ENCODE peak calls at places on chromosome 15, in eight cellular contexts. I, N, E, A, Y, U, F and L are unnamed samples.

GRCh38 chr15:60838206-60838605 is 359.3 kb upstream of the ICE2 start:
- DNase-seq in I (no peak), N (no peak), E (no peak), A (no peak), Y (no peak), U (no peak), F (no peak), L (no peak)

GRCh38 chr15:68517285-68517711 is 61.5 kb upstream of the CORO2B start:
- DNase-seq in I (peak), N (no peak), E (no peak), A (no peak), Y (no peak), U (no peak), F (peak), L (no peak)

GRCh38 chr15:35305906-35306305 is 220.8 kb upstream of the NANOGP8 start:
- DNase-seq in I (no peak), N (peak), E (no peak), A (no peak), Y (peak), U (no peak), F (peak), L (no peak)

GRCh38 chr15:101006931-101007687 is 88.0 kb downstream of the LRRK1 start:
- DNase-seq in I (peak), N (peak), E (peak), A (peak), Y (peak), U (peak), F (peak), L (peak)

GRCh38 chr15:64024172-64025050 is 21.9 kb downstream of the DAPK2 start:
- DNase-seq in I (no peak), N (no peak), E (no peak), A (no peak), Y (peak), U (no peak), F (no peak), L (no peak)

GRCh38 chr15:49380912-49381311 is 42.1 kb upstream of the FGF7 start:
- DNase-seq in I (no peak), N (no peak), E (no peak), A (no peak), Y (no peak), U (no peak), F (no peak), L (no peak)

GRCh38 chr15:89971592-89971997 is 29.5 kb upstream of the ZNF710 start:
- DNase-seq in I (peak), N (peak), E (peak), A (peak), Y (peak), U (peak), F (peak), L (peak)

GRCh38 chr15:67244966-67245478 is 9.4 kb downstream of the AAGAB start:
- DNase-seq in I (no peak), N (no peak), E (no peak), A (no peak), Y (peak), U (no peak), F (no peak), L (no peak)

GRCh38 chr15:50181983-50182232 is at the start of gene SLC27A2:
- DNase-seq in I (no peak), N (no peak), E (peak), A (peak), Y (peak), U (no peak), F (no peak), L (no peak)

GRCh38 chr15:51090753-51091152 is 4.0 kb downstream of the TNFAIP8L3 start:
- DNase-seq in I (no peak), N (no peak), E (no peak), A (no peak), Y (peak), U (no peak), F (no peak), L (no peak)

GRCh38 chr15:101090460-101090853 is 161.4 kb downstream of the CHSY1 start:
- DNase-seq in I (no peak), N (no peak), E (no peak), A (no peak), Y (no peak), U (no peak), F (no peak), L (no peak)

GRCh38 chr15:52227456-52227855 is 36.3 kb upstream of the GNB5 start:
- DNase-seq in I (peak), N (peak), E (no peak), A (no peak), Y (peak), U (peak), F (peak), L (peak)

DNA sequence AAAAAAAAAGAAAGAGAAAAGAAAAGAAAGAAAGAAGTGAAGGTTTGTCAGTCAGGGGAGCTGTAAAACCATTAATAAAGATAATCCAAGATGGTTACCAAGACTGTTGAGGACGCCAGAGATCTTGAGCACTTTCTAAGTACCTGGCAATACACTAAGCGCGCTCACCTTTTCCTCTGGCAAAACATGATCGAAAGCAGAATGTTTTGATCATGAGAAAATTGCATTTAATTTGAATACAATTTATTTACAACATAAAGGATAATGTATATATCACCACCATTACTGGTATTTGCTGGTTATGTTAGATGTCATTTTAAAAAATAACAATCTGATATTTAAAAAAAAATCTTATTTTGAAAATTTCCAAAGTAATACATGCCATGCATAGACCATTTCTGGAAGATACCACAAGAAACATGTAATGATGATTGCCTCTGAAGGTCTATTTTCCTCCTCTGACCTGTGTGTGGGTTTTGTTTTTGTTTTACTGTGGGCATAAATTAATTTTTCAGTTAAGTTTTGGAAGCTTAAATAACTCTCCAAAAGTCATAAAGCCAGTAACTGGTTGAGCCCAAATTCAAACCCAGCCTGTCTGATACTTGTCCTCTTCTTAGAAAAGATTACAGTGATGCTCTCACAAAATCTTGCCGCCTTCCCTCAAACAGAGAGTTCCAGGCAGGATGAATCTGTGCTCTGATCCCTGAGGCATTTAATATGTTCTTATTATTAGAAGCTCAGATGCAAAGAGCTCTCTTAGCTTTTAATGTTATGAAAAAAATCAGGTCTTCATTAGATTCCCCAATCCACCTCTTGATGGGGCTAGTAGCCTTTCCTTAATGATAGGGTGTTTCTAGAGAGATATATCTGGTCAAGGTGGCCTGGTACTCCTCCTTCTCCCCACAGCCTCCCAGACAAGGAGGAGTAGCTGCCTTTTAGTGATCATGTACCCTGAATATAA is 2.0 kb downstream of the B2M start:
- DNase-seq in I (no peak), N (no peak), E (no peak), A (no peak), Y (peak), U (peak), F (peak), L (no peak)
- TF ChIP-seq CTCF in I (no peak), N (no peak), E (peak), A (peak), Y (peak), U (peak), F (peak), L (no peak)

DNA sequence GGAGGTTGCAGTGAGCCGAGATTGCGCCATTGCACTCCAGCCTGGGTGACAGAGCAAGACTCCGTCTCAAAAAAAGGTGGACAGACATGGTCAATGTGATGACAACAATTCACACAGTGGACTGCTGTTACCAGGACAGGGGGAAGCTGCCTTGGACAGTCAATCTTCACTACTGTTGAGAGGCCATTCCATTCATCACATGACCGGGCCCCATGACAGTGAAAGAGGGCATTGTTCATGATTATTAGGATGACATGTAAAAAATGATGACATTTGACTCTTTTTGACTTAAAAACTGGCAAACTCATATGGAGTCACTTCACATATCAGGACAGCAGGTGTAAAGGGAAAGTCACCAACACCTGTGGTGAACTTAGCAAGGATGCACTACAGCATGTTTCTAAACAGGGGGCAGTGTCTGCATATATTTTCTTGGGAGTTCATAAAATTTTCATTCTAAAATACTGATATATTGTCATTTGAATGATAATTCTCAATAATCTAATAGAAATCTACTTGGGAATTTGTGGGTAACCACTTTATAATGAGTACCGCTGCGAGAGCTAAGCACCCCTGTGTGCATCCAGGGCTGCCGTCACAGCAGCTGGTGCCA is 34.2 kb upstream of the LDHAL6B start:
- DNase-seq in I (no peak), N (no peak), E (no peak), A (no peak), Y (no peak), U (no peak), F (no peak), L (no peak)
- TF ChIP-seq CTCF in I (no peak), N (no peak), E (no peak), A (no peak), Y (peak), U (no peak), F (peak), L (no peak)

GRCh38 chr15:57537951-57538506 is 53.7 kb upstream of the MYZAP start:
- DNase-seq in I (no peak), N (no peak), E (no peak), A (no peak), Y (no peak), U (no peak), F (no peak), L (no peak)

GRCh38 chr15:57538822-57539221 is 52.9 kb upstream of the MYZAP start:
- DNase-seq in I (no peak), N (no peak), E (no peak), A (no peak), Y (no peak), U (no peak), F (no peak), L (no peak)

GRCh38 chr15:57540736-57541135 is 51.0 kb upstream of the MYZAP start:
- DNase-seq in I (no peak), N (no peak), E (no peak), A (no peak), Y (no peak), U (no peak), F (no peak), L (peak)

GRCh38 chr15:57534279-57534678 is 57.4 kb upstream of the MYZAP start:
- DNase-seq in I (no peak), N (no peak), E (no peak), A (no peak), Y (peak), U (no peak), F (no peak), L (no peak)

GRCh38 chr15:57537072-57537471 is 54.6 kb upstream of the MYZAP start:
- DNase-seq in I (no peak), N (peak), E (no peak), A (no peak), Y (peak), U (no peak), F (peak), L (no peak)
- TF ChIP-seq CTCF in I (no peak), N (no peak), E (no peak), A (no peak), Y (no peak), U (no peak), F (peak), L (no peak)

GRCh38 chr15:99385865-99386264 is 134.6 kb downstream of the LRRC28 start:
- DNase-seq in I (peak), N (peak), E (no peak), A (no peak), Y (peak), U (no peak), F (no peak), L (no peak)
- TF ChIP-seq CTCF in I (no peak), N (no peak), E (no peak), A (no peak), Y (no peak), U (no peak), F (no peak), L (no peak)

GRCh38 chr15:39125904-39126303 is 455.0 kb upstream of the THBS1 start:
- DNase-seq in I (no peak), N (no peak), E (no peak), A (no peak), Y (peak), U (no peak), F (peak), L (peak)
- TF ChIP-seq CTCF in I (peak), N (peak), E (peak), A (peak), Y (peak), U (peak), F (peak), L (peak)

DNA sequence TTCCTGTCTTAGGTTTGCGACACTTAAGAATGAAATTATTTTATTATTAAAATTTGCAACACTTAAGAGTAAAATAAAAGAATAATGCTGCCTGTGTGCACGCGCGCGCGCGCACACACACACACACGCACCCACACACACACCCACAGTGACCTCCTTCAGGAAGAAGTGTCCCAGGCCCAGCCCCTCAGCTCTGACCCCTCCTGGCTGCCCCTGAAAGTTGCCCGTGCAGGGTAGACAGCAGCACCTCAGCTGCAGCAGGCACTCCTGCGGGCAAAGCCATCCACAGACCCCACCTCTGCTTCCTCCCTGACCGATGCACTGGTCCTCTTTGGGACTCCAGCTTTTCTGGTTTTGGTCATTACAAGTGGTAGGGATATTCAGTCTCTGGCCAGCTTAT is 478.2 kb downstream of the NTRK3 start:
- DNase-seq in I (no peak), N (no peak), E (no peak), A (no peak), Y (no peak), U (no peak), F (no peak), L (no peak)
- TF ChIP-seq CTCF in I (no peak), N (no peak), E (no peak), A (no peak), Y (no peak), U (no peak), F (no peak), L (no peak)